ENCODE peak calls at places on chromosome 22, in nine cellular contexts. V is body of pancreas, G is adrenal gland, T is GM12891, S is endothelial cell of umbilical vein, L is heart left ventricle, F is tibial nerve, J is Peyer's patch, O is esophagus muscularis mucosa. Z is an unnamed sample.
A peak's percentile ranks its signal among the peaks of the same experiment; 100 is the strongest.

GRCh38 chr22:28943501-28943879 is 60.1 kb downstream of the ZNRF3 start:
- DNase-seq in V (no peak), G (no peak), T (no peak), S (no peak), L (no peak), F (peak; percentile 46), J (no peak), O (no peak), Z (no peak)

GRCh38 chr22:28345304-28345703 is 334.3 kb downstream of the TTC28 start:
- DNase-seq in V (no peak), G (no peak), T (no peak), S (no peak), L (no peak), F (peak; percentile 22), J (no peak), O (no peak), Z (no peak)

GRCh38 chr22:18122254-18122554 is 11.6 kb downstream of the TUBA8 start:
- DNase-seq in V (no peak), G (no peak), T (no peak), S (no peak), L (no peak), F (no peak), J (no peak), O (no peak), Z (no peak)

GRCh38 chr22:28874061-28874460 is 9.3 kb upstream of the ZNRF3 start:
- DNase-seq in V (no peak), G (no peak), T (no peak), S (no peak), L (no peak), F (no peak), J (no peak), O (no peak), Z (no peak)

GRCh38 chr22:17396531-17396930 is 27.3 kb downstream of the CECR2 start:
- DNase-seq in V (no peak), G (no peak), T (no peak), S (no peak), L (no peak), F (no peak), J (no peak), O (no peak), Z (no peak)

GRCh38 chr22:35783943-35784614 is 66.4 kb downstream of the APOL5 start:
- DNase-seq in V (no peak), G (no peak), T (no peak), S (no peak), L (no peak), F (no peak), J (no peak), O (no peak), Z (peak; percentile 45)

GRCh38 chr22:19483481-19484244 is 3.9 kb downstream of the CDC45 start:
- DNase-seq in V (no peak), G (no peak), T (no peak), S (peak; percentile 96), L (no peak), F (no peak), J (no peak), O (no peak), Z (no peak)

GRCh38 chr22:48563966-48564330 is 1263.7 kb downstream of the BRD1 start:
- DNase-seq in V (no peak), G (no peak), T (no peak), S (no peak), L (peak; percentile 6), F (no peak), J (no peak), O (no peak), Z (no peak)

GRCh38 chr22:35397095-35397904 is 2.6 kb upstream of the MCM5 start:
- DNase-seq in V (peak; percentile 43), G (no peak), T (no peak), S (peak; percentile 45), L (no peak), F (no peak), J (no peak), O (no peak), Z (no peak)

GRCh38 chr22:44752285-44753188 is at the start of gene ARHGAP8:
- DNase-seq in V (peak; percentile 67), G (no peak), T (no peak), S (no peak), L (no peak), F (no peak), J (peak; percentile 85), O (no peak), Z (no peak)

GRCh38 chr22:26321469-26321913 is 107.6 kb upstream of the ASPHD2 start:
- DNase-seq in V (no peak), G (no peak), T (no peak), S (no peak), L (peak; percentile 75), F (no peak), J (no peak), O (no peak), Z (peak; percentile 49)

GRCh38 chr22:26182723-26183122 is 13.5 kb downstream of the SEZ6L start:
- DNase-seq in V (no peak), G (no peak), T (no peak), S (no peak), L (no peak), F (no peak), J (no peak), O (no peak), Z (no peak)

GRCh38 chr22:19658967-19659804 is 55.1 kb upstream of the SEPTIN5 start:
- DNase-seq in V (no peak), G (no peak), T (no peak), S (no peak), L (no peak), F (no peak), J (no peak), O (no peak), Z (no peak)

GRCh38 chr22:17411213-17411612 is 42.0 kb downstream of the CECR2 start:
- DNase-seq in V (no peak), G (no peak), T (no peak), S (no peak), L (peak; percentile 50), F (no peak), J (no peak), O (no peak), Z (no peak)

GRCh38 chr22:27583930-27584329 is 217.6 kb downstream of the MN1 start:
- DNase-seq in V (no peak), G (no peak), T (no peak), S (no peak), L (no peak), F (no peak), J (no peak), O (no peak), Z (no peak)

GRCh38 chr22:39296981-39297489 is 22.4 kb downstream of the RPL3 start:
- DNase-seq in V (no peak), G (no peak), T (no peak), S (no peak), L (no peak), F (no peak), J (no peak), O (no peak), Z (no peak)

GRCh38 chr22:46916886-46917625 is 154.6 kb downstream of the TBC1D22A start:
- DNase-seq in V (no peak), G (no peak), T (no peak), S (no peak), L (no peak), F (no peak), J (no peak), O (no peak), Z (no peak)
- TF ChIP-seq POLR2A in V (no peak), G (no peak), T (no peak), S (no peak), L (no peak), F (no peak), J (no peak), O (no peak), Z (no peak)

GRCh38 chr22:40818192-40818746 is 877 bp downstream of the SLC25A17 start:
- DNase-seq in V (no peak), G (no peak), T (no peak), S (no peak), L (no peak), F (no peak), J (no peak), O (no peak), Z (no peak)

GRCh38 chr22:40817737-40818136 is 1.4 kb downstream of the SLC25A17 start:
- DNase-seq in V (no peak), G (no peak), T (no peak), S (no peak), L (no peak), F (no peak), J (no peak), O (no peak), Z (no peak)

GRCh38 chr22:40813912-40814315 is 5.2 kb downstream of the SLC25A17 start:
- DNase-seq in V (no peak), G (no peak), T (no peak), S (no peak), L (no peak), F (no peak), J (no peak), O (no peak), Z (no peak)

GRCh38 chr22:40819741-40820140 is 595 bp upstream of the SLC25A17 start:
- DNase-seq in V (no peak), G (no peak), T (no peak), S (no peak), L (no peak), F (no peak), J (no peak), O (no peak), Z (no peak)

GRCh38 chr22:40818747-40819662 is at the start of gene SLC25A17:
- DNase-seq in V (peak; percentile 92), G (peak; percentile 89), T (peak; percentile 90), S (peak; percentile 87), L (peak; percentile 90), F (peak; percentile 84), J (peak; percentile 96), O (peak; percentile 99), Z (peak; percentile 57)
- TF ChIP-seq POLR2A in V (peak; percentile 66), G (no peak), T (peak; percentile 64), S (peak; percentile 69), L (no peak), F (peak; percentile 32), J (peak; percentile 34), O (no peak), Z (peak; percentile 26)

GRCh38 chr22:22907551-22908494 is 20.2 kb downstream of the IGLL5 start:
- DNase-seq in V (no peak), G (no peak), T (no peak), S (no peak), L (no peak), F (no peak), J (no peak), O (no peak), Z (no peak)
- TF ChIP-seq POLR2A in V (no peak), G (no peak), T (no peak), S (no peak), L (no peak), F (no peak), J (no peak), O (no peak), Z (no peak)

DNA sequence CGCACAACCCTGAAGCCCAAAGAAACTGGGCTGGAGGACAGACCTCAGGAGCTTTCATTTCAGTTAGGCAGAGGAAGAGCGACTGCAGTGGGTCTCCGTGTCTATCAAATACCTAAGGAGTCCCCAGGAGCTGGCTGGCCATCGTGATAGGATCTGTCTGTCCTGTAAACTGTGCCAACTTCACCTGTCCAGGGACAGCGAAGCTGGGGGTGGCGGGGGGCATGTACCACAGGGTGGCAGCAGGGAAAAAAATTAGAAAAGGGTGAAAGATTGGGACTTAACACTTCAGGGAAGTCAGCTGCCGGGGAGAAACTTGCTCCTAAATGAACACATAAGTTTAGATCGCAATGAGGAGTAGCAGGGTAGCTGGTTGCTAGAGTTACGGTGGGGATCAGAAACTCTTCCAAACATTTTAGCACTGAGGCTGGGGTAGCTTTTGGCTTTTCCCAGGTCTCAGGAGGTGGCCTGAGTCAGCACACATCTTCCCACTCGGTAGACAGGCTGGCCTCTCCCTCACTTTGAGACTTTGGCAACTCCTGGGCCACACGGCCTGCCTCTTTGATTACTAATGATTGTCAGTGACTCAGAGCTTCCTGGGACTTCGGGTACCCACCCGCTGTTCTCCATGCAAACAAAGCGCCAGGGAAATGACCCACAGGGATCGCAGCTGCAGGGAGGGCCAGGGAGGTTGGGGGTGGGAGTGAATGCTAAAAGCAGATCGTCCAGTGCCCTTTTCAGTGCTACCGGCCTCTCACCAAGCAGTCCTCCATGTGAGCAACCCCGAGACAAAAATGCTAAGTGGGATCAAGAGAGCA is 2.9 kb upstream of the MTFP1 start:
- DNase-seq in V (peak; percentile 67), G (peak; percentile 75), T (no peak), S (peak; percentile 60), L (peak; percentile 89), F (peak; percentile 65), J (peak; percentile 84), O (peak; percentile 94), Z (no peak)
- TF ChIP-seq POLR2A in V (no peak), G (no peak), T (no peak), S (no peak), L (no peak), F (peak; percentile 47), J (peak; percentile 91), O (no peak), Z (no peak)